ENCODE peak calls at places on chromosomes 4 and X, in nine cellular contexts. N is GM12878, C is upper lobe of left lung, Z is H1, A is Panc1, D is sigmoid colon, R is SK-N-SH, L is suprapubic skin, X is HepG2. Y is an unnamed sample. For H3K9me3, the result is how much of the 10 kb centered on the place peaks cover.

GRCh38 chr4:8468746-8469535 is 28.4 kb downstream of the TRMT44 start:
- DNase-seq in N (peak), C (peak), Z (peak), A (peak), D (peak), R (peak), L (no peak), X (peak), Y (no peak)

GRCh38 chrX:30283456-30284200 is 25.6 kb downstream of the NR0B1 start:
- DNase-seq in N (no peak), C (no peak), Z (no peak), A (peak), D (no peak), R (no peak), L (no peak), X (peak), Y (no peak)

GRCh38 chrX:644304-645023 is 13.9 kb downstream of the SHOX start:
- DNase-seq in N (no peak), C (no peak), Z (no peak), A (no peak), D (no peak), R (peak), L (no peak), X (no peak), Y (no peak)

GRCh38 chr4:36051634-36052033 is 192.7 kb downstream of the ARAP2 start:
- DNase-seq in N (no peak), C (no peak), Z (no peak), A (no peak), D (no peak), R (no peak), L (no peak), X (no peak), Y (no peak)

GRCh38 chrX:10597871-10598270 is 22.5 kb downstream of the MID1 start:
- DNase-seq in N (no peak), C (no peak), Z (no peak), A (no peak), D (no peak), R (no peak), L (no peak), X (peak), Y (no peak)

GRCh38 chr4:140865253-140865652 is 109.1 kb upstream of the TBC1D9 start:
- DNase-seq in N (no peak), C (no peak), Z (no peak), A (no peak), D (no peak), R (no peak), L (no peak), X (no peak), Y (no peak)

GRCh38 chr4:156568479-156568878 is 403.1 kb downstream of the PDGFC start:
- DNase-seq in N (no peak), C (no peak), Z (no peak), A (no peak), D (no peak), R (no peak), L (no peak), X (no peak), Y (no peak)

GRCh38 chrX:37800762-37801161 is 20.9 kb downstream of the CYBB start:
- DNase-seq in N (no peak), C (no peak), Z (no peak), A (no peak), D (no peak), R (no peak), L (no peak), X (no peak), Y (no peak)

GRCh38 chr4:85370400-85371032 is 104.4 kb upstream of the ARHGAP24 start:
- DNase-seq in N (peak), C (no peak), Z (peak), A (peak), D (no peak), R (peak), L (no peak), X (peak), Y (peak)

GRCh38 chr4:47075241-47075640 is 43.9 kb downstream of the GABRB1 start:
- DNase-seq in N (no peak), C (no peak), Z (no peak), A (peak), D (no peak), R (no peak), L (no peak), X (no peak), Y (no peak)

GRCh38 chr4:94577136-94577535 is 125.4 kb downstream of the PDLIM5 start:
- DNase-seq in N (no peak), C (no peak), Z (no peak), A (no peak), D (peak), R (peak), L (no peak), X (no peak), Y (peak)

GRCh38 chr4:164215113-164215741 is 538.7 kb upstream of the SMIM31 start:
- DNase-seq in N (no peak), C (no peak), Z (no peak), A (no peak), D (no peak), R (no peak), L (no peak), X (no peak), Y (no peak)

GRCh38 chr4:101419324-101420135 is 72.2 kb upstream of the PPP3CA start:
- DNase-seq in N (peak), C (no peak), Z (no peak), A (no peak), D (no peak), R (no peak), L (no peak), X (no peak), Y (no peak)

GRCh38 chr4:105536601-105537000 is 15.8 kb upstream of the ARHGEF38 start:
- DNase-seq in N (no peak), C (no peak), Z (no peak), A (no peak), D (no peak), R (no peak), L (no peak), X (no peak), Y (no peak)

GRCh38 chrX:8743126-8743732 is 11.3 kb upstream of the ANOS1 start:
- DNase-seq in N (no peak), C (peak), Z (no peak), A (no peak), D (no peak), R (peak), L (no peak), X (peak), Y (no peak)

GRCh38 chr4:48074657-48075056 is 58.1 kb downstream of the NIPAL1 start:
- DNase-seq in N (no peak), C (no peak), Z (no peak), A (no peak), D (no peak), R (no peak), L (no peak), X (no peak), Y (no peak)

GRCh38 chrX:154750301-154751120 is at the start of gene GAB3:
- DNase-seq in N (no peak), C (no peak), Z (no peak), A (no peak), D (no peak), R (peak), L (peak), X (no peak), Y (no peak)

GRCh38 chr4:185839204-185839712 is 27.3 kb upstream of the SORBS2 start:
- DNase-seq in N (no peak), C (no peak), Z (peak), A (peak), D (peak), R (no peak), L (no peak), X (no peak), Y (no peak)

DNA sequence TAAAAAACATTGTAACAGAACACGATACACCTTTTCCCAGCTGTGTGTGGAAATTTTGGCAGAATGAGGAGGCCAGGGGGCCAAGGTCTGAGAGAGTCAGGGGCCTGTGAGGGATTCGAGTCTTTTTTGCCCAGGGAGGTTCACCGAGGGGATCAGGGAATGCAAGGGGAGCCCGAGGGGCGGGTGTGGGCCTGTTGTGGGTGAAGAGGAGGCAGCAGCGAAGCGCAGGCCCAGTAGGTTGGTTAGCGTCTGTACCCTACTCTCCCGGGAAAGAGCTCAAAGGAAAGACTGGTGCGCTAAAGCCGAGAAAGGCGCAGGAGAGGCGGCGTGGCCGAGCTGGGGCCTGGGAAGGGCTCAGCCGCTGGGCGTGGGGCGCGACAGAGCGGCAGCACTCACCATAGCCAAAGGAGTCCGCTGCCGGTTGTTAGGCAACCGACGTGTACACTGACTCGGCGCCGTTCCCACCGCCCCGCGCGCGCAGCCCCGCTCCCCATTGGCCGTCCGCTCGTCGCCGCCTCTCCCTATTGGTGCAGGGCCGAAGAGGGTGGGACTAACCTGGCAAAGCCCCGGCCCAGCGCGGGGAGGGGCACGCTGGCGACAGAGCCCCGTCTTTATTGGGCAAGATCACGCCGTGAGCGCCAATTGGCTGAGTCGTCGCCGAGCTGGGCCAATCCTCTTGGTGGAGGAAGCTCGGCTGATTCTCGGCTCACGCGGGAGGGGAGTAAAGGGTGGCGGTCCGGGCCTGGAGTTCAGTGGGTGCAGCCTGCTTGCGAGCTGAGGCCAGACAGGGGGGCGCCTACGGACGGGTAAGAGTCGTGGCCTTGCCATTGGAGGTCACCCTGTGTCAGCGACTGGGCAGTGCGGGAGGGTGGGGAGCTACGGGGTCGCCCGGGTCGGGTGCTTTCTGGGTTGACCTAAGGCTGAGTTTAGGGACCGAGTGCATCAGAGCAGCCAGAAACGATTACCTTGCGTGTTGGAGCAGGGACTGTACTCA is at the start of the genes CETN2 and NSDHL:
- DNase-seq in N (peak), C (peak), Z (peak), A (peak), D (peak), R (peak), L (peak), X (peak), Y (peak)
- H3K9me3 ChIP-seq in N (under half), C (under half), Z (under half), A (under half), D (under half), R (under half), L (under half), X (under half), Y (under half)

GRCh38 chr4:184357164-184357563 is 117.2 kb downstream of the IRF2 start:
- DNase-seq in N (no peak), C (no peak), Z (no peak), A (no peak), D (no peak), R (no peak), L (no peak), X (no peak), Y (no peak)

GRCh38 chr4:184356366-184356765 is 118.0 kb downstream of the IRF2 start:
- DNase-seq in N (no peak), C (no peak), Z (no peak), A (no peak), D (no peak), R (no peak), L (no peak), X (no peak), Y (no peak)

GRCh38 chr4:184355857-184356256 is 118.5 kb downstream of the IRF2 start:
- DNase-seq in N (no peak), C (no peak), Z (no peak), A (no peak), D (no peak), R (no peak), L (no peak), X (no peak), Y (no peak)

GRCh38 chr4:184352891-184353290 is 121.5 kb downstream of the IRF2 start:
- DNase-seq in N (peak), C (no peak), Z (no peak), A (no peak), D (no peak), R (no peak), L (no peak), X (no peak), Y (no peak)

GRCh38 chr4:184355111-184355604 is 119.2 kb downstream of the IRF2 start:
- DNase-seq in N (peak), C (peak), Z (no peak), A (no peak), D (no peak), R (peak), L (no peak), X (peak), Y (peak)
- TF ChIP-seq POLR2AphosphoS5 in N (peak), C (peak), Z (no peak), A (no peak), D (peak), R (peak), L (no peak), X (no peak), Y (peak)

GRCh38 chr4:150960818-150961217 is 54.3 kb downstream of the LRBA start:
- DNase-seq in N (no peak), C (peak), Z (peak), A (no peak), D (no peak), R (peak), L (no peak), X (peak), Y (no peak)
- H3K9me3 ChIP-seq in N (under half), C (under half), Z (under half), A (under half), D (under half), R (under half), L (under half), X (under half), Y (under half)

GRCh38 chr4:148539387-148539786 is 97.2 kb upstream of the NR3C2 start:
- DNase-seq in N (no peak), C (peak), Z (peak), A (no peak), D (no peak), R (no peak), L (no peak), X (no peak), Y (no peak)
- TF ChIP-seq POLR2AphosphoS5 in N (no peak), C (no peak), Z (no peak), A (no peak), D (no peak), R (no peak), L (no peak), X (no peak), Y (no peak)

DNA sequence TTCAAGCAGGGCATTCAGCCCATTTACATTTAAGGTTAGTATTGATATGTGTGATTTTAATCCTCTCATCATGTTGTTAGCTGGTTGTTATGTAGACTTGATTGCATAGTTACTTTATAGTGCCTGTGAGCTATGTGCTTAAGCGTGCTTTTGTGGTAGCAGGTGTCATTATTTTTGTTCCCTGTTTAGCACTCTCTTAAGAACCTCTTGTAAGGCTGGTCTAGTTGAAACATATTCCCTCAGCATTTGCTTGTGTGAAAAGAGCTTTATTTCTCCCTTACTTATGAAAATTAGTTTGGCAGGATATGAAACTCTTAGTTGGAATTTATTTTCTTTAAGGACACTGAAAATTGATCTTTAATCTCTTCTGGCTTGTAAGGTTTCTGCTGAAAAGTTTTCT is 326.1 kb downstream of the SH3BGRL start:
- DNase-seq in N (no peak), C (no peak), Z (no peak), A (no peak), D (no peak), R (no peak), L (no peak), X (no peak), Y (no peak)
- H3K9me3 ChIP-seq in N (under half), C (under half), Z (under half), A (under half), D (under half), R (under half), L (under half), X (under half), Y (under half)

GRCh38 chrX:110089656-110090404 is 86.9 kb downstream of the TMEM164 start:
- DNase-seq in N (no peak), C (peak), Z (no peak), A (no peak), D (no peak), R (no peak), L (no peak), X (no peak), Y (no peak)
- TF ChIP-seq POLR2AphosphoS5 in N (no peak), C (no peak), Z (no peak), A (no peak), D (no peak), R (no peak), L (no peak), X (no peak), Y (no peak)

GRCh38 chrX:46502848-46503247 is 42.4 kb downstream of the ZNF674 start:
- DNase-seq in N (no peak), C (no peak), Z (no peak), A (no peak), D (no peak), R (no peak), L (no peak), X (peak), Y (no peak)

GRCh38 chrX:46506076-46506475 is 39.1 kb downstream of the ZNF674 start:
- DNase-seq in N (no peak), C (no peak), Z (no peak), A (no peak), D (no peak), R (no peak), L (no peak), X (no peak), Y (no peak)
- H3K9me3 ChIP-seq in N (under half), C (under half), Z (under half), A (under half), D (under half), R (under half), L (under half), X (under half), Y (under half)